ENCODE peak calls at places on chromosome 1, in seven cellular contexts. V is dorsolateral prefrontal cortex, O is glutamatergic neuron, W is type B pancreatic cell, G is neural crest cell, X is GM10248, H is cardiac fibroblast. T is an unnamed sample.

GRCh38 chr1:73854527-73854926 is 343.4 kb downstream of the LRRIQ3 start:
- DNase-seq in O (no peak), X (no peak), H (no peak), W (no peak), V (no peak), G (no peak), T (no peak)

GRCh38 chr1:246091477-246091876 is 415.6 kb downstream of the SMYD3 start:
- DNase-seq in G (no peak), X (no peak), O (no peak), W (no peak), V (no peak), H (no peak), T (no peak)

GRCh38 chr1:67307251-67308060 is at the start of gene IL12RB2:
- DNase-seq in W (no peak), G (peak), O (peak), H (peak), V (no peak), X (peak), T (no peak)

GRCh38 chr1:12057382-12057781 is 5.7 kb upstream of the TNFRSF8 start:
- DNase-seq in X (peak), H (peak), W (no peak), O (no peak), V (no peak), G (no peak), T (no peak)

GRCh38 chr1:118250232-118250631 is 65.2 kb upstream of the SPAG17 start:
- DNase-seq in W (no peak), X (no peak), O (no peak), G (no peak), H (peak), V (no peak), T (no peak)

GRCh38 chr1:228478326-228478725 is 8.9 kb upstream of the RNF187 start:
- DNase-seq in G (no peak), O (no peak), X (no peak), V (no peak), W (no peak), H (no peak), T (no peak)

GRCh38 chr1:160121388-160121787 is 5.8 kb downstream of the ATP1A2 start:
- DNase-seq in H (no peak), V (no peak), W (no peak), X (no peak), G (no peak), O (no peak), T (no peak)

GRCh38 chr1:53066941-53067738 is 5.1 kb downstream of the PODN start:
- DNase-seq in X (no peak), H (no peak), G (no peak), W (peak), V (no peak), O (no peak), T (peak)

GRCh38 chr1:40439247-40439646 is 11.0 kb upstream of the ZFP69B start:
- DNase-seq in X (no peak), G (no peak), H (no peak), O (no peak), V (no peak), W (no peak), T (no peak)

GRCh38 chr1:190619724-190620123 is 142.1 kb upstream of the BRINP3 start:
- DNase-seq in G (no peak), W (no peak), X (no peak), V (no peak), H (no peak), O (no peak), T (no peak)

GRCh38 chr1:187626056-187626455 is 797.3 kb downstream of the PLA2G4A start:
- DNase-seq in W (no peak), H (no peak), X (no peak), O (no peak), G (no peak), V (no peak), T (no peak)

GRCh38 chr1:226082959-226083302 is 20.4 kb downstream of the H3-3A start:
- DNase-seq in V (peak), G (peak), O (peak), X (no peak), W (no peak), H (peak), T (peak)

GRCh38 chr1:31152181-31152768 is 86.8 kb upstream of the PUM1 start:
- DNase-seq in G (no peak), O (no peak), H (peak), V (no peak), W (no peak), X (no peak), T (no peak)

GRCh38 chr1:94716966-94717365 is 103.2 kb upstream of the SLC44A3 start:
- DNase-seq in O (no peak), H (peak), W (no peak), G (no peak), X (no peak), V (no peak), T (no peak)

GRCh38 chr1:181985981-181986906 is 75.3 kb downstream of the ZNF648 start:
- DNase-seq in G (no peak), O (no peak), H (no peak), V (no peak), W (no peak), X (no peak), T (no peak)

GRCh38 chr1:31725777-31726535 is 22.1 kb upstream of the COL16A1 start:
- DNase-seq in G (no peak), O (no peak), H (no peak), X (no peak), V (no peak), W (no peak), T (peak)

GRCh38 chr1:90208949-90209348 is 214.0 kb downstream of the ZNF326 start:
- DNase-seq in H (no peak), X (no peak), O (no peak), W (no peak), V (no peak), G (no peak), T (no peak)

GRCh38 chr1:163084330-163084729 is 15.2 kb downstream of the RGS4 start:
- DNase-seq in W (no peak), X (no peak), V (no peak), G (no peak), O (no peak), H (peak), T (no peak)

GRCh38 chr1:83860506-83861221 is 138.3 kb downstream of the TTLL7 start:
- DNase-seq in X (peak), H (peak), V (peak), O (peak), G (peak), W (peak), T (peak)

GRCh38 chr1:151606384-151606783 is 5.5 kb upstream of the SNX27 start:
- DNase-seq in W (no peak), O (no peak), G (no peak), X (no peak), V (no peak), H (peak), T (no peak)

GRCh38 chr1:9787702-9788101 is 36.1 kb downstream of the CLSTN1 start:
- DNase-seq in G (no peak), X (peak), V (no peak), H (no peak), W (no peak), O (no peak), T (no peak)

GRCh38 chr1:26358411-26359384 is 4.8 kb upstream of the CRYBG2 start:
- DNase-seq in O (no peak), X (no peak), V (no peak), H (no peak), G (no peak), W (no peak), T (no peak)

GRCh38 chr1:63784489-63785390 is 10.9 kb downstream of the ROR1 start:
- DNase-seq in G (no peak), O (no peak), X (no peak), H (no peak), V (no peak), W (no peak), T (no peak)

GRCh38 chr1:205967555-205968335 is 24.5 kb upstream of the SLC26A9 start:
- DNase-seq in X (no peak), G (no peak), W (no peak), O (no peak), V (no peak), H (peak), T (no peak)

GRCh38 chr1:36321119-36321951 is 2.1 kb downstream of the EVA1B start:
- DNase-seq in G (peak), V (no peak), H (peak), X (peak), O (peak), W (peak), T (peak)

GRCh38 chr1:213617133-213617532 is 370.6 kb upstream of the PROX1 start:
- DNase-seq in H (no peak), X (no peak), G (no peak), O (no peak), W (no peak), V (no peak), T (no peak)

GRCh38 chr1:119279441-119280415 is 88.9 kb upstream of the HAO2 start:
- DNase-seq in W (no peak), X (no peak), H (peak), V (no peak), O (no peak), G (no peak), T (no peak)

GRCh38 chr1:12552951-12553921 is 64.8 kb downstream of the DHRS3 start:
- DNase-seq in X (no peak), O (no peak), W (no peak), V (no peak), H (no peak), G (no peak), T (peak)

GRCh38 chr1:158199840-158200239 is 19.1 kb downstream of the CD1D start:
- DNase-seq in V (no peak), W (no peak), O (no peak), X (no peak), G (no peak), H (peak), T (no peak)

GRCh38 chr1:169122976-169123375 is 16.5 kb downstream of the ATP1B1 start:
- DNase-seq in W (no peak), H (no peak), X (peak), V (no peak), O (no peak), G (no peak), T (no peak)

GRCh38 chr1:5448486-5448885 is 543.7 kb downstream of the NPHP4 start:
- DNase-seq in G (no peak), H (no peak), V (no peak), W (no peak), X (no peak), O (no peak), T (no peak)

DNA sequence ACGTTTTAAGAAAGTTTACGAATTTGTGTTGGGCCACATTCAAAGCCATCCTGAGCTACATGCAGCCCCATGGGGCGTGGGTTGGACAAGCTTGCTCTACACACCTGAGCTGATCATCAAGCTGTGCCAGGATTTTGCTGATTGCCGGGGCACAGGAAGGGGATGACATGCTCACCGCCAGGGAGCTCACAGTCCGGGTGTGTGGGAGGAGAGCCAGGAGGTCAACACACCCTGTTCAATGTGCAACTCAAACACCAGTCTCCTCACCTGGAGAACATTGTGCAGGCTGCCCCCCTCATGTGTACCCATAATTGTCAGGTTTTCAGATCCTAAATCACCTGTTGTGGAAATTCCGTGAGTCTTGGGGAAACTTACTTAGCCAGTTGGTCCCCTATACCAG is 969 bp downstream of the CYP4A11 start:
- DNase-seq in O (no peak), V (no peak), G (no peak), H (no peak), W (no peak), X (no peak), T (no peak)
- TF ChIP-seq CTCF in O (no peak), V (no peak), G (no peak), H (no peak), W (no peak), X (no peak), T (no peak)

DNA sequence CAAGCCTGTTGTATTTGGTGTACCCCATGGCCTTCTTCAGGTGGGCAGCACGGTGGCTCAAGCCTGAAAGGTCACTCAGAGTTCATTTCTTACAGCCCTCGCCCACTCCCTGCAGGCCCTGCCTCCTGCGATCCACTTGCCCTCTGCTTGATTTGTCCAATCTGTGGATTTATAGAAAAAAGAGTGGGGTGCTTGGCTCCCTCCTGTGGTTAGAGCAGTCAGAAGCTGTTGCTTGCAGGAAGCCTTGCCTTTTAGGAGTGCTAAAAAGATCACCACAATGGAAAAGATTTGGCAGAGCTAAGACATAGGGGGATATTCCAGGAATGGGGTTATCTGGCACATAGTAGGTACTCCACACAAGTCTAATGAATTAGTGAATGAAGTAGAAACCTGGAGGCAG is 108.0 kb upstream of the TRABD2B start:
- DNase-seq in W (no peak), H (no peak), O (no peak), X (no peak), V (no peak), G (no peak), T (no peak)
- TF ChIP-seq CTCF in W (peak), H (peak), O (no peak), X (no peak), V (peak), G (peak), T (peak)

GRCh38 chr1:19067187-19067911 is 110.9 kb upstream of the IFFO2 start:
- DNase-seq in O (no peak), V (no peak), H (no peak), G (peak), X (no peak), W (no peak), T (no peak)
- TF ChIP-seq CTCF in O (no peak), V (no peak), H (no peak), G (no peak), X (no peak), W (peak), T (peak)

GRCh38 chr1:235325139-235325538 is 2.8 kb downstream of the ARID4B start:
- DNase-seq in X (no peak), W (no peak), G (no peak), H (no peak), V (no peak), O (no peak), T (no peak)

GRCh38 chr1:235326719-235327558 is 1.0 kb downstream of the ARID4B start:
- DNase-seq in W (peak), X (peak), H (peak), V (no peak), O (peak), G (peak), T (no peak)

GRCh38 chr1:235325854-235326253 is 2.1 kb downstream of the ARID4B start:
- DNase-seq in W (no peak), O (no peak), G (no peak), H (no peak), V (no peak), X (no peak), T (no peak)

GRCh38 chr1:235327559-235328270 is at the start of gene ARID4B:
- DNase-seq in V (no peak), H (no peak), W (peak), O (peak), G (peak), X (peak), T (no peak)

DNA sequence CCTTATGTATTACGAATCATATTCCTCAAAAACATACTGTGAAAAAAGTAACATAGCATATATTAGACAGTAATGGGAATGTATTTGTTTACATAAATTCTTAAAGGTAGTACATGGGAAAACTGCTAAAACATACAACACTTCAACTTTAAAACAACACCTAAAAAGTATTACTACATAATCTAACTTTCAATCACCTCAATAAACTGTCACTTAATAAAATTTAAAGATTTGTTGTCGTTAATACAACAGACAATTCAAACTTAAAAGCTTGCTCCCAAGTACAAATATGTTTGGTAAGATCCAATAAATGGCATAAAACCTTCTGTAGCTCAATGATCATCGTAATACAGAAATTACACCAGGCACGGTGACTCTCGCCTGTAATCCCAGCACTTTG is 3.7 kb downstream of the ARID4B start:
- DNase-seq in V (no peak), X (no peak), H (no peak), O (no peak), G (no peak), W (no peak), T (no peak)
- TF ChIP-seq CTCF in V (no peak), X (no peak), H (no peak), O (no peak), G (no peak), W (no peak), T (no peak)

GRCh38 chr1:66265268-66265667 is 268.7 kb upstream of the SGIP1 start:
- DNase-seq in X (no peak), G (no peak), O (no peak), V (no peak), H (no peak), W (no peak), T (no peak)
- TF ChIP-seq CTCF in X (no peak), G (no peak), O (no peak), V (no peak), H (no peak), W (no peak), T (no peak)

T was measured in chondrocyte.